ENCODE peak calls at places on chromosome 4, in six cellular contexts. One of them, this sample, is unnamed.

GRCh38 chr4:52051615-52052474 is 741 bp downstream of the SPATA18 start:
- DNase-seq in H54: no peak
- DNase-seq in A549: peak
- DNase-seq in upper lobe of left lung: peak
- DNase-seq in esophagus muscularis mucosa: peak
- DNase-seq in uterus: peak
- DNase-seq in this sample: peak

GRCh38 chr4:52983563-52984303 is 121.6 kb downstream of the RASL11B start:
- DNase-seq in upper lobe of left lung: no peak
- DNase-seq in H54: peak
- DNase-seq in A549: peak
- DNase-seq in uterus: no peak
- DNase-seq in esophagus muscularis mucosa: no peak
- DNase-seq in this sample: no peak

GRCh38 chr4:85860066-85860465 is 385.1 kb downstream of the ARHGAP24 start:
- DNase-seq in H54: no peak
- DNase-seq in A549: no peak
- DNase-seq in upper lobe of left lung: no peak
- DNase-seq in esophagus muscularis mucosa: no peak
- DNase-seq in uterus: no peak
- DNase-seq in this sample: no peak

GRCh38 chr4:3851211-3851610 is 85.0 kb downstream of the ADRA2C start:
- DNase-seq in upper lobe of left lung: no peak
- DNase-seq in A549: no peak
- DNase-seq in esophagus muscularis mucosa: no peak
- DNase-seq in H54: no peak
- DNase-seq in uterus: no peak
- DNase-seq in this sample: no peak

GRCh38 chr4:22202351-22203343 is 254.1 kb upstream of the KCNIP4 start:
- DNase-seq in A549: no peak
- DNase-seq in esophagus muscularis mucosa: no peak
- DNase-seq in uterus: no peak
- DNase-seq in H54: no peak
- DNase-seq in upper lobe of left lung: no peak
- DNase-seq in this sample: no peak

GRCh38 chr4:128841402-128841801 is 31.9 kb downstream of the JADE1 start:
- DNase-seq in esophagus muscularis mucosa: no peak
- DNase-seq in A549: no peak
- DNase-seq in uterus: no peak
- DNase-seq in H54: no peak
- DNase-seq in upper lobe of left lung: no peak
- DNase-seq in this sample: no peak

GRCh38 chr4:121784401-121784800 is 16.7 kb upstream of the EXOSC9 start:
- DNase-seq in H54: no peak
- DNase-seq in upper lobe of left lung: no peak
- DNase-seq in esophagus muscularis mucosa: no peak
- DNase-seq in A549: no peak
- DNase-seq in uterus: no peak
- DNase-seq in this sample: no peak

GRCh38 chr4:158131037-158131436 is 41.8 kb downstream of the GASK1B start:
- DNase-seq in esophagus muscularis mucosa: no peak
- DNase-seq in A549: no peak
- DNase-seq in upper lobe of left lung: no peak
- DNase-seq in H54: no peak
- DNase-seq in uterus: no peak
- DNase-seq in this sample: no peak

GRCh38 chr4:48269861-48270515 is 350 bp upstream of the TEC start:
- DNase-seq in H54: no peak
- DNase-seq in esophagus muscularis mucosa: peak
- DNase-seq in uterus: peak
- DNase-seq in upper lobe of left lung: peak
- DNase-seq in A549: peak
- DNase-seq in this sample: peak
- TF ChIP-seq POLR2A in H54: no peak
- TF ChIP-seq POLR2A in esophagus muscularis mucosa: no peak
- TF ChIP-seq POLR2A in uterus: peak
- TF ChIP-seq POLR2A in upper lobe of left lung: no peak
- TF ChIP-seq POLR2A in A549: peak
- TF ChIP-seq POLR2A in this sample: peak

DNA sequence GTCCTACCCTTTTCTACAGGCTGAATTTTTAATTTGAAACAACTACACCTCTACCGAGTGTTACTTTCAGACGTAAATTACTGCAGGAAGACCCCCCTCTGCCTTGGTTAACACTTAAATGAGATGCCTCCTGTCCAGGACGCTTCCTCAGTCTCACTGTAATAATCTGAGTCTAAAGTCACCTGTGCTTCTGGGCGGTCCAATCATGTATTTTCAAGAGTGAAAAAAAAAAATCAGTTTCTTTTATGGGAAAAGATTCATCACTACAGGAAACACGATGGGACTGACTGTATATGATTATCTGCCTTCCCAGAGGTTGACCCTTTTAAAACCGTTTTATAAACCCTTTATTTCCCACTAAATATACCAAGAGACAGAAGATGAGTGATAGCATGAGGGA is 776 bp downstream of the RBM47 start:
- DNase-seq in A549: no peak
- DNase-seq in upper lobe of left lung: no peak
- DNase-seq in H54: no peak
- DNase-seq in esophagus muscularis mucosa: no peak
- DNase-seq in uterus: no peak
- DNase-seq in this sample: no peak
- TF ChIP-seq POLR2A in A549: no peak
- TF ChIP-seq POLR2A in upper lobe of left lung: no peak
- TF ChIP-seq POLR2A in H54: no peak
- TF ChIP-seq POLR2A in esophagus muscularis mucosa: no peak
- TF ChIP-seq POLR2A in uterus: no peak
- TF ChIP-seq POLR2A in this sample: no peak

GRCh38 chr4:40747436-40747835 is 2.3 kb upstream of the NSUN7 start:
- DNase-seq in esophagus muscularis mucosa: no peak
- DNase-seq in uterus: no peak
- DNase-seq in upper lobe of left lung: no peak
- DNase-seq in H54: no peak
- DNase-seq in A549: no peak
- DNase-seq in this sample: no peak

GRCh38 chr4:40749717-40750460 is at the start of gene NSUN7:
- DNase-seq in H54: no peak
- DNase-seq in uterus: peak
- DNase-seq in esophagus muscularis mucosa: no peak
- DNase-seq in upper lobe of left lung: peak
- DNase-seq in A549: peak
- DNase-seq in this sample: peak

GRCh38 chr4:40745585-40745984 is 4.2 kb upstream of the NSUN7 start:
- DNase-seq in A549: no peak
- DNase-seq in esophagus muscularis mucosa: no peak
- DNase-seq in H54: no peak
- DNase-seq in uterus: no peak
- DNase-seq in upper lobe of left lung: no peak
- DNase-seq in this sample: no peak

GRCh38 chr4:40755609-40756008 is 5.9 kb downstream of the NSUN7 start:
- DNase-seq in esophagus muscularis mucosa: no peak
- DNase-seq in upper lobe of left lung: no peak
- DNase-seq in uterus: no peak
- DNase-seq in H54: no peak
- DNase-seq in A549: no peak
- DNase-seq in this sample: no peak

GRCh38 chr4:40750461-40751258 is 905 bp downstream of the NSUN7 start:
- DNase-seq in A549: no peak
- DNase-seq in uterus: no peak
- DNase-seq in H54: no peak
- DNase-seq in upper lobe of left lung: no peak
- DNase-seq in esophagus muscularis mucosa: no peak
- DNase-seq in this sample: peak
- TF ChIP-seq POLR2A in A549: no peak
- TF ChIP-seq POLR2A in uterus: no peak
- TF ChIP-seq POLR2A in H54: no peak
- TF ChIP-seq POLR2A in upper lobe of left lung: no peak
- TF ChIP-seq POLR2A in esophagus muscularis mucosa: no peak
- TF ChIP-seq POLR2A in this sample: peak

DNA sequence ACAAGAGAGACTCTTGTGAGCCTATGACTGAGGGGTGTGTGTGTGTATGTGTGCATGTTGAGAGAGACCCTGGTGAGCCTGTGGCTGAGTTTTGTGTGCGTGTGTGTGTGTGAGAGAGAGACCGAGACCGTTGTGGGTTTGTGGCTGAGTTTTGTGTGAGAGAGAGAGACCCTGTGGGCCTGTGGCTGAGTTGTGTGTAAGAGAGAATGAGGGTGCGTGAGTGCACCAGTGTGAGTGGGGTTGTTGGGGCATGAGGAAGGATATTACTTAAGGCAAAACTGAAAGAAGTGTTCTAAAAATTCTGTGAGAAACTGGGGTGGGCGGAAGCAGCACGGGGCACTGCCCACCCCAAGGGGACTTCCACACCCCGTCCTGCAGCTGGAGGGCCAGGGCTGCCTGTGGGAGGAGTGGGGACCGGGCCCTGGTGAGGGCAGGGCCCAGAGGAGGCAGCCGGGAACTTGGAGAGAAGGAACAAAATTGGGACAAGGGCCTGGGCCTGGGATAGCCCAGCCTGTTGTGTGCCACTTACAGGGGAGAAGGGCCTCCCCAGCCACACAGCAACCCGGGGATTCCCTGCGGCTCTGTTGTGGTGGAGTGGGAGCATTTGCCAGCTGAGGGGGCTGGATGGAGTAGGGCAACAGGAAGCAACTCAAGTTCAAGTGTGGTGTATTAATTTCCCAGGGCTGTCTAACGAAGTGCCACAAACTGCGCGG is 22.0 kb downstream of the TMEM131L start:
- DNase-seq in esophagus muscularis mucosa: peak
- DNase-seq in upper lobe of left lung: peak
- DNase-seq in uterus: no peak
- DNase-seq in A549: no peak
- DNase-seq in H54: no peak
- DNase-seq in this sample: no peak
- TF ChIP-seq POLR2A in esophagus muscularis mucosa: no peak
- TF ChIP-seq POLR2A in upper lobe of left lung: no peak
- TF ChIP-seq POLR2A in uterus: no peak
- TF ChIP-seq POLR2A in A549: no peak
- TF ChIP-seq POLR2A in H54: no peak
- TF ChIP-seq POLR2A in this sample: no peak

This sample was measured in body of pancreas.